ENCODE peak calls at places on chromosomes 3 and 15, in five cellular contexts. G, W, S, D and O are unnamed samples.

GRCh38 chr15:66707310-66708160 is 5.5 kb downstream of the SMAD6 start:
- DNase-seq in G (no peak), W (no peak), S (no peak), D (peak; percentile 65), O (peak; percentile 55)

GRCh38 chr3:126180477-126181397 is at the start of gene ALDH1L1:
- DNase-seq in G (no peak), W (peak; percentile 89), S (no peak), D (peak; percentile 50), O (peak; percentile 77)

GRCh38 chr3:72641684-72642083 is 206.6 kb downstream of the SHQ1 start:
- DNase-seq in G (no peak), W (no peak), S (no peak), D (no peak), O (no peak)

GRCh38 chr15:29888651-29889050 is 66.4 kb upstream of the TJP1 start:
- DNase-seq in G (no peak), W (no peak), S (peak; percentile 44), D (peak; percentile 86), O (peak; percentile 60)

GRCh38 chr15:60651734-60652141 is 172.8 kb upstream of the ICE2 start:
- DNase-seq in G (no peak), W (no peak), S (no peak), D (no peak), O (no peak)

GRCh38 chr15:31375772-31376171 is 49.1 kb downstream of the KLF13 start:
- DNase-seq in G (no peak), W (peak; percentile 29), S (no peak), D (no peak), O (no peak)

GRCh38 chr15:41930221-41930866 is 36.5 kb upstream of the SPTBN5 start:
- DNase-seq in G (peak; percentile 94), W (no peak), S (peak; percentile 76), D (peak; percentile 98), O (peak; percentile 94)

GRCh38 chr3:21665444-21665843 is 85.6 kb downstream of the ZNF385D start:
- DNase-seq in G (no peak), W (no peak), S (no peak), D (peak; percentile 55), O (no peak)

GRCh38 chr3:107578523-107578922 is 55.8 kb downstream of the BBX start:
- DNase-seq in G (no peak), W (no peak), S (no peak), D (no peak), O (no peak)

GRCh38 chr3:184378650-184379374 is 805 bp upstream of the THPO start:
- DNase-seq in G (no peak), W (no peak), S (no peak), D (no peak), O (no peak)

GRCh38 chr3:185925353-185925752 is 12.5 kb downstream of the TRA2B start:
- DNase-seq in G (no peak), W (no peak), S (no peak), D (no peak), O (no peak)

GRCh38 chr15:91603681-91604080 is 249.8 kb upstream of the SLCO3A1 start:
- DNase-seq in G (no peak), W (no peak), S (no peak), D (peak; percentile 34), O (peak; percentile 19)

GRCh38 chr3:147008886-147009285 is 397.5 kb downstream of the ZIC4 start:
- DNase-seq in G (peak; percentile 77), W (no peak), S (no peak), D (peak; percentile 92), O (no peak)

GRCh38 chr3:139323146-139323545 is 20.7 kb upstream of the MRPS22 start:
- DNase-seq in G (no peak), W (no peak), S (no peak), D (no peak), O (no peak)

GRCh38 chr3:129777806-129778205 is 115.7 kb downstream of the TMCC1 start:
- DNase-seq in G (no peak), W (no peak), S (no peak), D (peak; percentile 25), O (peak; percentile 6)

GRCh38 chr3:106058485-106058884 is 189.7 kb upstream of the CBLB start:
- DNase-seq in G (no peak), W (no peak), S (no peak), D (no peak), O (no peak)

GRCh38 chr3:113695818-113696645 is at the start of gene USF3:
- DNase-seq in G (no peak), W (peak; percentile 88), S (no peak), D (peak; percentile 60), O (peak; percentile 56)

GRCh38 chr3:126432361-126432760 is 37.7 kb downstream of the CFAP100 start:
- DNase-seq in G (peak; percentile 1), W (no peak), S (no peak), D (peak; percentile 18), O (peak; percentile 5)

GRCh38 chr3:105647047-105647446 is 221.8 kb downstream of the CBLB start:
- DNase-seq in G (peak; percentile 77), W (no peak), S (peak; percentile 70), D (peak; percentile 95), O (peak; percentile 93)

GRCh38 chr3:41339758-41340157 is 140.5 kb downstream of the CTNNB1 start:
- DNase-seq in G (no peak), W (no peak), S (no peak), D (no peak), O (no peak)

GRCh38 chr15:41256577-41257038 is 25.5 kb downstream of the CHP1 start:
- DNase-seq in G (no peak), W (no peak), S (no peak), D (peak; percentile 44), O (peak; percentile 56)

GRCh38 chr3:126104028-126104635 is 20.2 kb upstream of the SLC41A3 start:
- DNase-seq in G (no peak), W (peak; percentile 54), S (no peak), D (no peak), O (no peak)

GRCh38 chr3:59545369-59545768 is 495.5 kb upstream of the CFAP20DC start:
- DNase-seq in G (no peak), W (no peak), S (no peak), D (peak; percentile 81), O (peak; percentile 6)

GRCh38 chr15:52052076-52052935 is 33.3 kb downstream of the MAPK6 start:
- DNase-seq in G (no peak), W (no peak), S (no peak), D (no peak), O (peak; percentile 31)

GRCh38 chr15:72281713-72282112 is 9.4 kb upstream of the PARP6 start:
- DNase-seq in G (no peak), W (no peak), S (no peak), D (no peak), O (no peak)

GRCh38 chr3:59425942-59426341 is 376.1 kb upstream of the CFAP20DC start:
- DNase-seq in G (no peak), W (no peak), S (no peak), D (peak; percentile 20), O (no peak)

GRCh38 chr15:63752075-63752684 is 81.6 kb downstream of the HERC1 start:
- DNase-seq in G (no peak), W (no peak), S (peak; percentile 10), D (peak; percentile 51), O (peak; percentile 77)

GRCh38 chr3:180594631-180595348 is 7.2 kb upstream of the TTC14 start:
- DNase-seq in G (peak; percentile 23), W (no peak), S (peak; percentile 37), D (peak; percentile 47), O (peak; percentile 66)

GRCh38 chr3:142586803-142587406 is 8.4 kb upstream of the ATR start:
- DNase-seq in G (peak; percentile 67), W (no peak), S (peak; percentile 32), D (peak; percentile 72), O (peak; percentile 88)

GRCh38 chr3:61172684-61173083 is 78.6 kb downstream of the FHIT start:
- DNase-seq in G (no peak), W (no peak), S (no peak), D (no peak), O (no peak)

GRCh38 chr3:15693340-15693739 is 91.8 kb downstream of the BTD start:
- DNase-seq in G (no peak), W (no peak), S (no peak), D (peak; percentile 21), O (peak; percentile 25)
- TF ChIP-seq CTCF in G (peak; percentile 5), W (no peak), S (no peak), D (no peak), O (peak; percentile 13)

DNA sequence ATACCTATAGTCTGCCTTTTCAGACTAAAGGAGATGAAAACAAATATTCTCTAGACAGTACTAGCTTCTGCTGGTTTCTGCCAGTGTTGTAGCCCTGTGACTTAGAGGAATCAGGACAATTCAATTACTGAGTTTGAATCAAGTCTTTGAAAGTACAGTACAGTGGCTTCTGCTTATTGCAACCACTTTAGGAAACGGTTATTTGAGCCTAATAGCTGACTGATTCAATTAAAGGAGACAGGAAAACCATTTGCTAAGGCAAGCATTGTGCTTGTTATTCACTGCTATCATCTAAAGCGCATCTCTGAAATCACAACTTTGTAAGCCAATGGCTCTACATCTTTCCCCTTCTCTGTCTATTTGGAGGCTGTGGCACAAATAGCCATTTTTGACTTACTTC is 90.1 kb upstream of the ARL6 start:
- DNase-seq in G (no peak), W (no peak), S (no peak), D (no peak), O (no peak)
- H3K4me3 ChIP-seq in G (no peak overlapping the region), W (no peak overlapping the region), S (no peak overlapping the region), D (no peak overlapping the region), O (no peak overlapping the region)

DNA sequence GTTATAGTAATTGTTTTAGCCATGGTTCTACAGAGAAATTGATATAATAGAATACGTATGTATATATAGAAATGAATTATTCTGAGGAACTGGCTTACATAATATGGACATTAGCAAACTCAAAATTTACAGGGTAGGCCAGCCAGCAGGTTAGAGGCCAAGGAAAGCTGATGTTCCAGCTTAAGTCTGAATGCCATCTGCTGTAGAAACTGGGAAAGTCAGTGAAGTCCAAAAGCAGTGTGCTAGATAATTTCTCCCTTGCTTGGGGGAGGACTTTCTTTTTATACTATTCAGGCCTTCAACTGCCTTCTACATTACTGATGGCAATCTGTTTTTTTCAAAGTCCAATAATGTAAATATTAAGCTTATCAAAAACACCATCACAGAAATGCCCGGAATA is 1174.7 kb downstream of the ZPLD1 start:
- DNase-seq in G (no peak), W (no peak), S (no peak), D (no peak), O (no peak)
- TF ChIP-seq CTCF in G (no peak), W (no peak), S (no peak), D (no peak), O (no peak)

DNA sequence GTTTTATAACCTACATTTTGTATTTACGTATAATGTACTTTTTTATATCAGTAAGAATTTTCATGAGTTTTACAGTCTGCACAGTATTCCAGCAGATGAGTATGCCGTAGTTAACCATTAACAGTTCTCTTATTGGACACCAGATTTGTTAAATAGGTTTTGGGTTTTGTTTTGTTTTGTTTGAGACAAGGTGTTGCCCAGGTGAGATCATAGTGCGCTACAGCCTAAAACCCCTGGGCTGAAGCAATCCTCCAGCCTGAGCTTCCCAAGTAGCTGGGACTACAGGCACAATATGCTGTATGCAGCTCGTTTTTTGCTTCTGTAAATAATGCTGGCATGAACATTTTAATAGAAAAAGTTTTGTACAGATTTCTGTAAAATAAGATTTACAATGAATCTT is 88.6 kb upstream of the CHD2 start:
- DNase-seq in G (no peak), W (no peak), S (no peak), D (peak; percentile 23), O (peak; percentile 29)
- H3K4me3 ChIP-seq in G (peak overlapping the region; percentile 4), W (peak overlapping the region; percentile 73), S (peak overlapping the region; percentile 23), D (peak overlapping the region; percentile 14), O (peak overlapping the region; percentile 48)

GRCh38 chr15:38864122-38864521 is 299.5 kb upstream of the RASGRP1 start:
- DNase-seq in G (no peak), W (no peak), S (no peak), D (no peak), O (no peak)
- TF ChIP-seq CTCF in G (no peak), W (no peak), S (peak; percentile 23), D (no peak), O (peak; percentile 17)

GRCh38 chr15:88604381-88604951 is 16.7 kb upstream of the AEN start:
- DNase-seq in G (no peak), W (no peak), S (no peak), D (no peak), O (no peak)
- H3K4me3 ChIP-seq in G (no peak overlapping the region), W (peak overlapping the region; percentile 24), S (no peak overlapping the region), D (no peak overlapping the region), O (no peak overlapping the region)